ENCODE peak calls at places on chromosomes 7 and 10, in nine cellular contexts. Z, H, C, K, X, L, B, W and Y are unnamed samples.

GRCh38 chr7:6171532-6172330 is 100.7 kb downstream of the CYTH3 start:
- DNase-seq in Z (no peak), H (no peak), C (no peak), K (no peak), X (no peak), L (no peak), B (no peak), W (no peak), Y (no peak)

GRCh38 chr10:7275761-7276440 is 134.9 kb downstream of the SFMBT2 start:
- DNase-seq in Z (no peak), H (no peak), C (no peak), K (no peak), X (no peak), L (no peak), B (no peak), W (no peak), Y (no peak)

GRCh38 chr10:72087969-72088878 is at the start of gene SPOCK2:
- DNase-seq in Z (no peak), H (peak), C (peak), K (no peak), X (peak), L (no peak), B (no peak), W (no peak), Y (peak)

GRCh38 chr10:121070257-121070656 is 219.1 kb downstream of the WDR11 start:
- DNase-seq in Z (no peak), H (no peak), C (no peak), K (no peak), X (no peak), L (no peak), B (no peak), W (no peak), Y (no peak)

GRCh38 chr10:95742962-95743535 is 12.9 kb upstream of the ENTPD1 start:
- DNase-seq in Z (no peak), H (no peak), C (no peak), K (no peak), X (no peak), L (no peak), B (no peak), W (no peak), Y (no peak)

GRCh38 chr7:123615344-123615743 is 13.7 kb downstream of the ASB15 start:
- DNase-seq in Z (no peak), H (no peak), C (no peak), K (no peak), X (no peak), L (peak), B (no peak), W (no peak), Y (no peak)

GRCh38 chr10:178208-178607 is 43.0 kb downstream of the ZMYND11 start:
- DNase-seq in Z (peak), H (no peak), C (no peak), K (peak), X (no peak), L (peak), B (no peak), W (no peak), Y (no peak)

GRCh38 chr7:138000081-138000701 is 1.7 kb downstream of the CREB3L2 start:
- DNase-seq in Z (peak), H (no peak), C (no peak), K (peak), X (no peak), L (peak), B (no peak), W (no peak), Y (no peak)

GRCh38 chr7:157684157-157684595 is 347.4 kb downstream of the DNAJB6 start:
- DNase-seq in Z (no peak), H (no peak), C (no peak), K (no peak), X (no peak), L (no peak), B (no peak), W (no peak), Y (no peak)

GRCh38 chr10:21020545-21020944 is 123.4 kb upstream of the NEBL start:
- DNase-seq in Z (no peak), H (no peak), C (peak), K (peak), X (no peak), L (no peak), B (no peak), W (peak), Y (no peak)

GRCh38 chr10:116752969-116753665 is 10.8 kb upstream of the HSPA12A start:
- DNase-seq in Z (no peak), H (no peak), C (no peak), K (no peak), X (no peak), L (no peak), B (no peak), W (no peak), Y (no peak)

GRCh38 chr10:71747808-71748523 is 25.4 kb downstream of the VSIR start:
- DNase-seq in Z (no peak), H (no peak), C (peak), K (no peak), X (no peak), L (no peak), B (no peak), W (peak), Y (no peak)

GRCh38 chr7:1705339-1705738 is 35.3 kb downstream of the ELFN1 start:
- DNase-seq in Z (no peak), H (no peak), C (no peak), K (no peak), X (no peak), L (no peak), B (peak), W (no peak), Y (no peak)

GRCh38 chr7:30907527-30908267 is 4.0 kb upstream of the AQP1 start:
- DNase-seq in Z (no peak), H (no peak), C (no peak), K (no peak), X (no peak), L (no peak), B (peak), W (no peak), Y (no peak)

GRCh38 chr10:44264244-44264643 is 120.7 kb downstream of the CXCL12 start:
- DNase-seq in Z (no peak), H (no peak), C (no peak), K (no peak), X (no peak), L (no peak), B (no peak), W (no peak), Y (no peak)

GRCh38 chr10:113842171-113842570 is 11.7 kb downstream of the DCLRE1A start:
- DNase-seq in Z (no peak), H (no peak), C (no peak), K (no peak), X (no peak), L (no peak), B (no peak), W (no peak), Y (no peak)

GRCh38 chr10:36765777-36766176 is 359.6 kb upstream of the ANKRD30A start:
- DNase-seq in Z (no peak), H (no peak), C (no peak), K (no peak), X (no peak), L (no peak), B (no peak), W (no peak), Y (no peak)

GRCh38 chr10:89427629-89428028 is 13.3 kb downstream of the IFIT5 start:
- DNase-seq in Z (no peak), H (no peak), C (no peak), K (peak), X (no peak), L (no peak), B (no peak), W (no peak), Y (no peak)

GRCh38 chr7:152859781-152860191 is 100.2 kb downstream of the ACTR3B start:
- DNase-seq in Z (no peak), H (no peak), C (no peak), K (peak), X (no peak), L (no peak), B (no peak), W (no peak), Y (no peak)

GRCh38 chr10:34967411-34967880 is 122.7 kb downstream of the CUL2 start:
- DNase-seq in Z (peak), H (no peak), C (no peak), K (no peak), X (no peak), L (peak), B (no peak), W (no peak), Y (no peak)

GRCh38 chr7:55515569-55516279 is 56.6 kb downstream of the VOPP1 start:
- DNase-seq in Z (no peak), H (no peak), C (peak), K (no peak), X (no peak), L (no peak), B (no peak), W (no peak), Y (no peak)